ENCODE peak calls at places on chromosomes 7 and 10, in four cellular contexts. One of them, this sample, is unnamed.
A peak's percentile ranks its signal among the peaks of the same experiment; 100 is the strongest.

GRCh38 chr10:117568226-117568625 is 25.7 kb downstream of the EMX2 start:
- DNase-seq in SK-N-MC: no peak
- DNase-seq in neuronal stem cell: no peak
- DNase-seq in RWPE1: no peak
- DNase-seq in this sample: no peak

GRCh38 chr10:68135362-68135761 is 26.1 kb downstream of the MYPN start:
- DNase-seq in neuronal stem cell: no peak
- DNase-seq in SK-N-MC: no peak
- DNase-seq in RWPE1: no peak
- DNase-seq in this sample: no peak

GRCh38 chr10:1188556-1189135 is 132.5 kb downstream of the WDR37 start:
- DNase-seq in neuronal stem cell: no peak
- DNase-seq in SK-N-MC: no peak
- DNase-seq in RWPE1: no peak
- DNase-seq in this sample: no peak

GRCh38 chr7:143013473-143013872 is 13.5 kb downstream of the OR9A2 start:
- DNase-seq in neuronal stem cell: no peak
- DNase-seq in RWPE1: no peak
- DNase-seq in SK-N-MC: no peak
- DNase-seq in this sample: no peak

GRCh38 chr7:33726582-33726981 is 178.8 kb upstream of the BMPER start:
- DNase-seq in neuronal stem cell: peak; percentile 39
- DNase-seq in RWPE1: no peak
- DNase-seq in SK-N-MC: no peak
- DNase-seq in this sample: no peak

GRCh38 chr10:115295213-115295805 is 202.1 kb downstream of the ATRNL1 start:
- DNase-seq in RWPE1: no peak
- DNase-seq in neuronal stem cell: no peak
- DNase-seq in SK-N-MC: no peak
- DNase-seq in this sample: no peak

GRCh38 chr10:12589271-12589670 is 239.9 kb downstream of the CAMK1D start:
- DNase-seq in RWPE1: no peak
- DNase-seq in neuronal stem cell: no peak
- DNase-seq in SK-N-MC: no peak
- DNase-seq in this sample: no peak

GRCh38 chr7:148662646-148663045 is 36.1 kb upstream of the CUL1 start:
- DNase-seq in RWPE1: no peak
- DNase-seq in SK-N-MC: no peak
- DNase-seq in neuronal stem cell: no peak
- DNase-seq in this sample: no peak

GRCh38 chr7:140641532-140642191 is 1.0 kb upstream of the DENND2A start:
- DNase-seq in RWPE1: no peak
- DNase-seq in neuronal stem cell: no peak
- DNase-seq in SK-N-MC: no peak
- DNase-seq in this sample: no peak

GRCh38 chr10:61784354-61785131 is 117.0 kb upstream of the ARID5B start:
- DNase-seq in neuronal stem cell: no peak
- DNase-seq in SK-N-MC: no peak
- DNase-seq in RWPE1: no peak
- DNase-seq in this sample: no peak

GRCh38 chr7:14069961-14070360 is 80.5 kb upstream of the ETV1 start:
- DNase-seq in RWPE1: no peak
- DNase-seq in neuronal stem cell: no peak
- DNase-seq in SK-N-MC: no peak
- DNase-seq in this sample: no peak

GRCh38 chr7:107891619-107892366 is 810 bp downstream of the DLD start:
- DNase-seq in neuronal stem cell: no peak
- DNase-seq in RWPE1: peak; percentile 18
- DNase-seq in SK-N-MC: no peak
- DNase-seq in this sample: no peak

GRCh38 chr10:120503695-120504094 is 46.7 kb downstream of the PLPP4 start:
- DNase-seq in RWPE1: no peak
- DNase-seq in neuronal stem cell: no peak
- DNase-seq in SK-N-MC: no peak
- DNase-seq in this sample: no peak

GRCh38 chr10:11450427-11450826 is 161.0 kb downstream of the USP6NL start:
- DNase-seq in SK-N-MC: no peak
- DNase-seq in neuronal stem cell: no peak
- DNase-seq in RWPE1: no peak
- DNase-seq in this sample: no peak

GRCh38 chr7:138226001-138226476 is 149.8 kb downstream of the AKR1D1 start:
- DNase-seq in RWPE1: no peak
- DNase-seq in SK-N-MC: no peak
- DNase-seq in neuronal stem cell: no peak
- DNase-seq in this sample: no peak

GRCh38 chr7:117827861-117828260 is 45.4 kb downstream of the CTTNBP2 start:
- DNase-seq in neuronal stem cell: no peak
- DNase-seq in RWPE1: peak; percentile 11
- DNase-seq in SK-N-MC: peak; percentile 56
- DNase-seq in this sample: no peak

GRCh38 chr10:102660891-102661613 is 16.8 kb downstream of the TRIM8 start:
- DNase-seq in neuronal stem cell: no peak
- DNase-seq in SK-N-MC: no peak
- DNase-seq in RWPE1: no peak
- DNase-seq in this sample: no peak

GRCh38 chr7:149228831-149229471 is 10.5 kb upstream of the ZNF212 start:
- DNase-seq in SK-N-MC: no peak
- DNase-seq in neuronal stem cell: no peak
- DNase-seq in RWPE1: no peak
- DNase-seq in this sample: no peak

GRCh38 chr7:87091487-87092066 is 32.1 kb upstream of the ELAPOR2 start:
- DNase-seq in RWPE1: no peak
- DNase-seq in SK-N-MC: no peak
- DNase-seq in neuronal stem cell: no peak
- DNase-seq in this sample: no peak

GRCh38 chr7:97043281-97043680 is 18.6 kb upstream of the DLX5 start:
- DNase-seq in SK-N-MC: no peak
- DNase-seq in RWPE1: peak; percentile 25
- DNase-seq in neuronal stem cell: no peak
- DNase-seq in this sample: no peak

GRCh38 chr7:50659329-50659965 is 94.2 kb upstream of the DDC start:
- DNase-seq in SK-N-MC: no peak
- DNase-seq in neuronal stem cell: no peak
- DNase-seq in RWPE1: no peak
- DNase-seq in this sample: no peak

GRCh38 chr10:50594012-50594411 is 29.7 kb downstream of the SGMS1 start:
- DNase-seq in neuronal stem cell: no peak
- DNase-seq in SK-N-MC: no peak
- DNase-seq in RWPE1: no peak
- DNase-seq in this sample: no peak

GRCh38 chr7:2232766-2233520 is at the start of gene MAD1L1:
- DNase-seq in RWPE1: peak; percentile 91
- DNase-seq in SK-N-MC: peak; percentile 42
- DNase-seq in neuronal stem cell: peak; percentile 88
- DNase-seq in this sample: no peak

GRCh38 chr10:35058134-35058533 is 32.0 kb downstream of the CUL2 start:
- DNase-seq in RWPE1: peak; percentile 78
- DNase-seq in SK-N-MC: no peak
- DNase-seq in neuronal stem cell: no peak
- DNase-seq in this sample: peak; percentile 20

GRCh38 chr10:58435297-58435696 is 50.1 kb downstream of the TFAM start:
- DNase-seq in neuronal stem cell: no peak
- DNase-seq in SK-N-MC: no peak
- DNase-seq in RWPE1: peak; percentile 64
- DNase-seq in this sample: no peak

GRCh38 chr7:120874722-120875121 is 16.8 kb upstream of the TSPAN12 start:
- DNase-seq in neuronal stem cell: no peak
- DNase-seq in SK-N-MC: no peak
- DNase-seq in RWPE1: no peak
- DNase-seq in this sample: no peak

GRCh38 chr10:17659328-17659727 is 15.4 kb downstream of the STAM start:
- DNase-seq in RWPE1: no peak
- DNase-seq in SK-N-MC: no peak
- DNase-seq in neuronal stem cell: no peak
- DNase-seq in this sample: no peak

GRCh38 chr10:119090968-119091367 is 10.4 kb upstream of the EIF3A start:
- DNase-seq in neuronal stem cell: no peak
- DNase-seq in SK-N-MC: no peak
- DNase-seq in RWPE1: peak; percentile 93
- DNase-seq in this sample: no peak

GRCh38 chr10:22655312-22655973 is 58.9 kb downstream of the PIP4K2A start:
- DNase-seq in SK-N-MC: no peak
- DNase-seq in neuronal stem cell: no peak
- DNase-seq in RWPE1: peak; percentile 30
- DNase-seq in this sample: no peak

GRCh38 chr10:102856758-102857424 is 2.8 kb downstream of the BORCS7 start:
- DNase-seq in RWPE1: no peak
- DNase-seq in neuronal stem cell: no peak
- DNase-seq in SK-N-MC: no peak
- DNase-seq in this sample: no peak

GRCh38 chr10:53843691-53844362 is 957.2 kb downstream of the PCDH15 start:
- DNase-seq in RWPE1: no peak
- DNase-seq in SK-N-MC: no peak
- DNase-seq in neuronal stem cell: no peak
- DNase-seq in this sample: no peak

GRCh38 chr7:103539875-103540274 is 93.9 kb upstream of the SLC26A5 start:
- DNase-seq in neuronal stem cell: no peak
- DNase-seq in RWPE1: no peak
- DNase-seq in SK-N-MC: no peak
- DNase-seq in this sample: no peak
- H3K27ac ChIP-seq in neuronal stem cell: no peak overlapping the region
- H3K27ac ChIP-seq in RWPE1: no peak overlapping the region
- H3K27ac ChIP-seq in SK-N-MC: no peak overlapping the region
- H3K27ac ChIP-seq in this sample: no peak overlapping the region

GRCh38 chr10:124640538-124641231 is 103.5 kb downstream of the FAM53B start:
- DNase-seq in neuronal stem cell: peak; percentile 45
- DNase-seq in RWPE1: no peak
- DNase-seq in SK-N-MC: no peak
- DNase-seq in this sample: peak; percentile 24

GRCh38 chr10:124641282-124642075 is 102.7 kb downstream of the FAM53B start:
- DNase-seq in RWPE1: no peak
- DNase-seq in SK-N-MC: no peak
- DNase-seq in neuronal stem cell: no peak
- DNase-seq in this sample: peak; percentile 32

GRCh38 chr10:124639206-124639605 is 105.0 kb downstream of the FAM53B start:
- DNase-seq in neuronal stem cell: no peak
- DNase-seq in RWPE1: no peak
- DNase-seq in SK-N-MC: no peak
- DNase-seq in this sample: no peak

GRCh38 chr10:124639646-124640045 is 104.5 kb downstream of the FAM53B start:
- DNase-seq in SK-N-MC: no peak
- DNase-seq in neuronal stem cell: no peak
- DNase-seq in RWPE1: no peak
- DNase-seq in this sample: no peak

DNA sequence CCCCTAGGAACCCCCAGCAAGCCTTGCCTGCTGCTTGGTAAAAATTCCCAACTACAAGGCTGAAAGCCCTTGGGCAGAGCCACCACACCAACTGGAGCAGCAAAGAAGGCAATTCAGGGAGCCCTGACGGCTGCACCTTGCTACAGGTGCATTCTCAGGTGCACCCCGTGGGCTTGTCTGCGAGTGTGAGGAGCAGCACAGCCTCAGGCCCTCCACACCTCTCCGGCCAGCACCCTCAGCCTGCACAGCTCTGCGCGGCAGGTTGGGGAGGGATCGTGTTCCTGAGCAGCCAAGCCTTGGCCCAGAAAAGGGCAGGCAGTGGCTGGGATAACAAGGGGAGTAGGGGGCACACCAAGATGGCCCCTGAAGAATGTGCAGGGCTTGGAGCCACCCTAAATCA is 104.1 kb downstream of the FAM53B start:
- DNase-seq in SK-N-MC: no peak
- DNase-seq in RWPE1: no peak
- DNase-seq in neuronal stem cell: no peak
- DNase-seq in this sample: no peak
- H3K27ac ChIP-seq in SK-N-MC: no peak overlapping the region
- H3K27ac ChIP-seq in RWPE1: peak overlapping the region; percentile 80
- H3K27ac ChIP-seq in neuronal stem cell: peak overlapping the region; percentile 14
- H3K27ac ChIP-seq in this sample: no peak overlapping the region

DNA sequence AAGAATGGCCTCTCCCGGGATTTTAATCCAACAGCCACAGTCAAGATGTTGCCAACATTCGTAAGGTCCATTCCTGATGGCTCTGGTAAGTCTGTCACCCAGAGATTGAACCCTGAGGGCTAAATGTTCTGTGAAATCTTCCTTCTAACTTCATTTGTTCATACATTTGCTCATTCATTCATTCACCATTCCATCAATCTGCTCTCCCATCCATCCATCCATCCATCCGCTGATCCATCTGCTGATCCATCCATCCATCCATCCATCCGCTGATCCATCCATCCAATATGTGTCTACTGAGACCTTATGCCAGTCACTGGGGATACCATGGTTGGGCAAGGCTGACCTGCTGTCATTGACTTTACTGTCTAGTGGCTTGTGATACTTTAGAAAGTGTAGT is 65.6 kb downstream of the HK1 start:
- DNase-seq in neuronal stem cell: no peak
- DNase-seq in RWPE1: no peak
- DNase-seq in SK-N-MC: no peak
- DNase-seq in this sample: no peak
- H3K27ac ChIP-seq in neuronal stem cell: no peak overlapping the region
- H3K27ac ChIP-seq in RWPE1: peak overlapping the region; percentile 18
- H3K27ac ChIP-seq in SK-N-MC: no peak overlapping the region
- H3K27ac ChIP-seq in this sample: no peak overlapping the region

GRCh38 chr7:43385856-43386255 is 197.1 kb upstream of the STK17A start:
- DNase-seq in SK-N-MC: no peak
- DNase-seq in neuronal stem cell: no peak
- DNase-seq in RWPE1: peak; percentile 28
- DNase-seq in this sample: no peak

GRCh38 chr7:43384585-43385308 is 198.2 kb upstream of the STK17A start:
- DNase-seq in RWPE1: no peak
- DNase-seq in SK-N-MC: no peak
- DNase-seq in neuronal stem cell: no peak
- DNase-seq in this sample: no peak

GRCh38 chr7:43390601-43391000 is 192.3 kb upstream of the STK17A start:
- DNase-seq in RWPE1: no peak
- DNase-seq in SK-N-MC: no peak
- DNase-seq in neuronal stem cell: no peak
- DNase-seq in this sample: no peak

DNA sequence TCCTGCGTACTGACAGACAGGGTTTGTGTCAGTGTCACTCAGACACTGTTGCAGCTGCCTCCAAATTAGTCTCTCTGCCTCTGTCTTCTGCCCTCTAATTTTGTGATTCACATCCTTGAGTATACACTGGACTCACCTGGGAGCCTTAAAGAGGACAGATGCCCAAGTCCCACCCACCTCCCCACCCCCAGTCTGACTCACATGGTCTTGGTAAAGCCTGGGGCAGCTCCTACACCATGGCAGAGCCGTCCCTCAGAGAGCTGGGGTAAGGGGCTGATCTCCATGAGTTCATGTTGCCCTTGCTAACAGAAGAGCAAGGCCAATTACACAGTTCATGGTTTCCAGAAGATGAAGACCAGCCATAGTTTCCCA is 197.6 kb upstream of the STK17A start:
- DNase-seq in SK-N-MC: no peak
- DNase-seq in neuronal stem cell: no peak
- DNase-seq in RWPE1: peak; percentile 19
- DNase-seq in this sample: no peak
- H3K27ac ChIP-seq in SK-N-MC: no peak overlapping the region
- H3K27ac ChIP-seq in neuronal stem cell: no peak overlapping the region
- H3K27ac ChIP-seq in RWPE1: no peak overlapping the region
- H3K27ac ChIP-seq in this sample: no peak overlapping the region